ENCODE peak calls at places on chromosome 20, in six cellular contexts. V is tibial artery; X is H9; N is PC-9; Q is A549; Z is CD8-positive, alpha-beta T cell. P is an unnamed sample. For H3K9me3, the result is how much of the 10 kb centered on the place peaks cover.

GRCh38 chr20:25283221-25283951 is 35.5 kb downstream of the PYGB start:
- DNase-seq in X (no peak), N (no peak), Z (no peak), Q (no peak), V (peak), P (no peak)

GRCh38 chr20:20083796-20084195 is 31.5 kb downstream of the CFAP61 start:
- DNase-seq in Z (no peak), N (peak), Q (peak), V (no peak), X (no peak), P (no peak)

GRCh38 chr20:62464080-62464770 is 11.6 kb downstream of the GATA5 start:
- DNase-seq in X (no peak), Q (no peak), V (no peak), Z (no peak), N (no peak), P (no peak)

GRCh38 chr20:33551778-33552177 is 61.9 kb downstream of the CBFA2T2 start:
- DNase-seq in N (no peak), X (no peak), Z (no peak), Q (no peak), V (no peak), P (no peak)

GRCh38 chr20:51727872-51728271 is 40.3 kb downstream of the ATP9A start:
- DNase-seq in Q (no peak), Z (no peak), X (no peak), N (no peak), V (no peak), P (no peak)

GRCh38 chr20:11891081-11891826 is 26.4 kb upstream of the BTBD3 start:
- DNase-seq in Z (no peak), V (peak), N (no peak), Q (peak), X (peak), P (peak)

GRCh38 chr20:25125636-25126035 is 43.7 kb upstream of the VSX1 start:
- DNase-seq in V (no peak), N (no peak), X (no peak), Q (no peak), Z (no peak), P (no peak)

GRCh38 chr20:51469046-51469445 is 73.5 kb downstream of the NFATC2 start:
- DNase-seq in Z (no peak), N (no peak), X (no peak), Q (no peak), V (no peak), P (no peak)

GRCh38 chr20:40688129-40689099 is 622 bp downstream of the MAFB start:
- DNase-seq in Q (peak), V (peak), X (peak), Z (no peak), N (no peak), P (no peak)

GRCh38 chr20:62366370-62367135 is 559 bp downstream of the LAMA5 start:
- DNase-seq in V (peak), Z (no peak), N (peak), Q (peak), X (peak), P (no peak)

GRCh38 chr20:58421497-58421850 is 32.4 kb downstream of the VAPB start:
- DNase-seq in X (no peak), Z (no peak), Q (no peak), V (no peak), N (no peak), P (no peak)

GRCh38 chr20:7792131-7792869 is 148.0 kb downstream of the HAO1 start:
- DNase-seq in X (no peak), Z (no peak), Q (no peak), N (peak), V (no peak), P (no peak)

GRCh38 chr20:12977634-12978394 is 31.0 kb upstream of the SPTLC3 start:
- DNase-seq in Z (no peak), N (no peak), Q (no peak), V (no peak), X (no peak), P (no peak)

GRCh38 chr20:2023151-2023550 is 29.3 kb upstream of the PDYN start:
- DNase-seq in Z (no peak), N (no peak), Q (no peak), V (no peak), X (no peak), P (no peak)

GRCh38 chr20:62147125-62147524 is 3.6 kb downstream of the SS18L1 start:
- DNase-seq in Q (no peak), V (no peak), X (no peak), N (no peak), Z (no peak), P (no peak)

GRCh38 chr20:62143976-62144825 is 632 bp downstream of the SS18L1 start:
- DNase-seq in X (peak), N (peak), Z (no peak), V (peak), Q (peak), P (peak)

GRCh38 chr20:32206383-32207210 is 946 bp downstream of the PLAGL2 start:
- DNase-seq in Z (no peak), N (peak), V (no peak), Q (no peak), X (no peak), P (no peak)

GRCh38 chr20:33859751-33860150 is 48.6 kb downstream of the CHMP4B start:
- DNase-seq in V (no peak), Z (no peak), Q (no peak), X (no peak), N (no peak), P (no peak)

GRCh38 chr20:3248167-3248992 is 9.4 kb upstream of the SLC4A11 start:
- DNase-seq in N (no peak), X (peak), V (no peak), Z (no peak), Q (no peak), P (no peak)

DNA sequence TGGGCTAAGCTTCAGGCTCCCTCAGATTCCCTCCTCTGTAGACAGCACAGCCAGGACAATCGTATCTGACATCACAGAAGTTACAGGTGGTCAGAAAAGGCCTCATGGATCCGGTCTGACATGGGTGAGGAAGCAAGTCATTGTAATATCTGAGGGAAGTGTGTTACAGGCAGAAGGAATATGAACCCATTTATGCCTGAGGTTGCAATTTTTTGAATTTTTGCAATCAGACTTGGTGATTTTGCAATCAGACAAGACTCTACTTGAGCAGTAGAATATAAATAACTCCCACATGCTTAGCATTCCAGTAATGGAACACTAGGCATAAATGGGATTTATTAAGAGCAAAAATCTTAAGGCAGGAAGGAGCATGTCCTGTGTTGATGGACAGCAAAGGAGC is 52.1 kb downstream of the CBLN4 start:
- DNase-seq in X (no peak), V (no peak), Q (no peak), N (no peak), Z (no peak), P (no peak)
- H3K9me3 ChIP-seq in X (half or more), V (under half), Q (under half), N (under half), Z (under half), P (under half)

GRCh38 chr20:46962452-46963195 is 68.0 kb downstream of the EYA2 start:
- DNase-seq in N (no peak), X (no peak), Q (no peak), Z (no peak), V (no peak), P (no peak)
- H3K27ac ChIP-seq in N (peak), X (no peak), Q (peak), Z (no peak), V (no peak), P (no peak)

GRCh38 chr20:49786226-49786625 is 26.4 kb upstream of the SLC9A8 start:
- DNase-seq in Z (no peak), V (no peak), N (no peak), Q (no peak), X (no peak), P (no peak)
- TF ChIP-seq CTCF in Z (no peak), V (no peak), N (no peak), Q (no peak), X (no peak), P (no peak)

DNA sequence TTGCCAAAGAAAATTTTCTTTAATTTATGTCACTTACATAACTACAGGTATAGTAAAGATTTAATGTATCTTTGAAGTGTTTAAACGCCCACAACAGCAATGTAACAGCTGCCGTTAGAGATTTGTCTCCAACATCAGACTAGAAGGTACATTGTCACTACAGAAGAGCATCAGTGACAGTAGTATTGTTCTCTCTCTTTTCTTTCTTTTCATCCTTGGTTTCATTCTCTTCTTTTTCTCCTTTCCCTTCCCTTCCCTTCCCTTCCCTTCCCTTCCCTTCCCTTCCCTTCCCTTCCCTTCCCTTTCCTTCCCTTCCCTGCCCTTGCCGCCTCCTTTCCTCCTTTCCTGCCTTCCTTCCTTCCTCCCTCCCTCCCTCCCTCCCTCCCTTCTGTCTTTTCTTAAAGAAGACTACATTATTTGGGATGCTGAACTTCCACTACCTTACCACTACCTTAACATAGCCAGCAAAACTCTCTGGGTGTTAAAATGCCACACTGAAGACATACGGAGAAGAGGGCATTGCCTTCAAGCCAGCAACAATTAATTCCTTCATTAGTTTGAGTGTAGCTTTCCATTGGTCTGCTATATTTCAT is 663.9 kb downstream of the DOK5 start:
- DNase-seq in X (no peak), Q (no peak), N (no peak), V (no peak), Z (no peak), P (no peak)
- H3K9me3 ChIP-seq in X (under half), Q (under half), N (under half), V (under half), Z (under half), P (under half)

GRCh38 chr20:37920270-37920669 is 17.3 kb downstream of the VSTM2L start:
- DNase-seq in V (no peak), Z (no peak), Q (no peak), N (no peak), X (no peak), P (no peak)
- H3K27ac ChIP-seq in V (no peak), Z (no peak), Q (no peak), N (no peak), X (no peak), P (no peak)

GRCh38 chr20:63775096-63775978 is 35.8 kb downstream of the SLC2A4RG start:
- DNase-seq in V (no peak), Q (no peak), Z (no peak), N (no peak), X (peak), P (no peak)
- TF ChIP-seq CTCF in V (peak), Q (peak), Z (peak), N (peak), X (peak), P (no peak)

DNA sequence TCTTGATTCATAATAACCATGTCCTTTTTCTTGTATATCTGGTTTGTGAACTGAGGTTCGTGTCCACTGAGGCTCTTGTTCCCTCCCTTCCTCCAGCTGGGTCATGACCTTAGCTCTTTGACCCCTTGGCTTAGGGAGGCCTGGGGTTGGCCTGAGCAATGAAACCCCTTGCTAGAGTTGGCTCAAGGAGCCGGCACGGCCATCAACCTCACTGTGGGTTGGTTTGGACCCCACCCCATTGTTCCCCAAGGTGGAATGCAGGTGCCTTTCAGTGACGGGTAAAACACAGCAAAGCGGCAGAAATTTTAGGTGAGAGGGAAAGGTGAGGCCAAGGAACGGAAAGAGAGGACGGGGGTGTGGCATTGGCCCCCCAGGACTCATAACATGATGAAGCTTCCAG is 44.5 kb upstream of the PHACTR3 start:
- DNase-seq in V (no peak), X (no peak), N (no peak), Z (no peak), Q (no peak), P (no peak)
- H3K9me3 ChIP-seq in V (under half), X (under half), N (under half), Z (under half), Q (under half), P (under half)

DNA sequence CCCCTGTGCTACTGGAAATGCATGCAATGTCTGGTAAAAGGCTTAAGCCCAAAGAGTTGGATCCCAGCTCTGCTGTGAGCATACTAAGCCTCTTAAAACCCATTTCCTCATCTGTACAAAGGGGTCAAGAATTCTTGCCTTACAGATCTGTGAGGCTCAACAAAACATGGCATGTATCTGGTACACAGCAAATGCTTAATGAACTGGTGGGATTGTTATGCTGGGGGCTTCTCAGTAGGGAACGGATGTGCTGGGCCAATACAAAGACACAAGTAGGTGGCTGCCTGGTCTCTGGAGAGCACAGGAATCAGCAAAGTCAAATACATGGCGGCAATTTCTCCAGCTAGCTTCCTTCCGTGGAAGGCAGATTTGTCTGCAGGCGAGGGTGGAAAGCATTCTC is 62.3 kb downstream of the LAMP5 start:
- DNase-seq in Q (no peak), Z (no peak), X (no peak), V (no peak), N (no peak), P (no peak)
- H3K27ac ChIP-seq in Q (no peak), Z (no peak), X (no peak), V (no peak), N (no peak), P (no peak)

P was measured in lung.